ENCODE peak calls at places on chromosomes 6 and 20, in four cellular contexts. F is NCI-H1092 treated with DMSO at 0.1 percent for 48 hours, Y is ovary, V is non-pigmented ciliary epithelial cell. O is an unnamed sample.

GRCh38 chr6:24752503-24752902 is 22.2 kb upstream of the GMNN start:
- DNase-seq in F (no peak), Y (no peak), V (no peak), O (no peak)

GRCh38 chr20:58712116-58712822 is 19.7 kb downstream of the NPEPL1 start:
- DNase-seq in F (no peak), Y (no peak), V (no peak), O (no peak)

GRCh38 chr6:90811596-90812226 is 224.8 kb upstream of the MAP3K7 start:
- DNase-seq in F (peak), Y (no peak), V (no peak), O (no peak)

GRCh38 chr6:7203939-7204338 is 96.2 kb downstream of the RREB1 start:
- DNase-seq in F (no peak), Y (no peak), V (no peak), O (no peak)

GRCh38 chr6:125507987-125508655 is 206.4 kb upstream of the HDDC2 start:
- DNase-seq in F (peak), Y (no peak), V (no peak), O (peak)

GRCh38 chr6:108714012-108714773 is 134.0 kb upstream of the ARMC2 start:
- DNase-seq in F (no peak), Y (no peak), V (no peak), O (peak)

GRCh38 chr20:44398303-44398702 is 42.8 kb downstream of the HNF4A start:
- DNase-seq in F (no peak), Y (no peak), V (no peak), O (no peak)

GRCh38 chr20:46260480-46260879 is 47.8 kb downstream of the CDH22 start:
- DNase-seq in F (no peak), Y (no peak), V (no peak), O (no peak)

GRCh38 chr20:51118985-51119527 is 96.1 kb upstream of the KCNG1 start:
- DNase-seq in F (no peak), Y (no peak), V (no peak), O (no peak)

GRCh38 chr20:34980543-34981213 is 25.0 kb downstream of the MYH7B start:
- DNase-seq in F (no peak), Y (no peak), V (no peak), O (no peak)

GRCh38 chr20:56443654-56444540 is 24.5 kb upstream of the RTF2 start:
- DNase-seq in F (no peak), Y (peak), V (no peak), O (no peak)

GRCh38 chr6:145508107-145508506 is 227.2 kb downstream of the EPM2A start:
- DNase-seq in F (no peak), Y (no peak), V (no peak), O (no peak)

GRCh38 chr20:32752458-32753250 is 9.4 kb upstream of the COMMD7 start:
- DNase-seq in F (no peak), Y (no peak), V (no peak), O (peak)

GRCh38 chr6:20686142-20686541 is 151.9 kb downstream of the CDKAL1 start:
- DNase-seq in F (no peak), Y (no peak), V (no peak), O (no peak)

GRCh38 chr6:149913542-149914240 is 9.2 kb downstream of the RAET1G start:
- DNase-seq in F (no peak), Y (no peak), V (no peak), O (no peak)

GRCh38 chr20:57802877-57803717 is 93.3 kb upstream of the PMEPA1 start:
- DNase-seq in F (no peak), Y (no peak), V (no peak), O (no peak)

GRCh38 chr6:36968266-36968977 is 13.9 kb downstream of the PI16 start:
- DNase-seq in F (no peak), Y (no peak), V (no peak), O (no peak)

GRCh38 chr20:62307226-62308101 is 4.7 kb downstream of the ADRM1 start:
- DNase-seq in F (no peak), Y (no peak), V (no peak), O (no peak)

GRCh38 chr6:18312368-18312767 is 48.0 kb upstream of the DEK start:
- DNase-seq in F (no peak), Y (no peak), V (no peak), O (no peak)

GRCh38 chr6:5367510-5367909 is 106.2 kb downstream of the FARS2 start:
- DNase-seq in F (no peak), Y (no peak), V (no peak), O (no peak)

GRCh38 chr6:128368213-128369000 is 152.0 kb downstream of the PTPRK start:
- DNase-seq in F (no peak), Y (no peak), V (no peak), O (no peak)

GRCh38 chr20:18727032-18727508 is 86.5 kb upstream of the SCP2D1 start:
- DNase-seq in F (peak), Y (no peak), V (no peak), O (no peak)

GRCh38 chr6:125547320-125547843 is 202.1 kb upstream of the HEY2 start:
- DNase-seq in F (no peak), Y (no peak), V (no peak), O (no peak)

GRCh38 chr6:52307900-52308372 is 23.4 kb upstream of the MCM3 start:
- DNase-seq in F (no peak), Y (no peak), V (no peak), O (no peak)

GRCh38 chr20:58892932-58893224 is 40.4 kb downstream of the GNAS start:
- DNase-seq in F (peak), Y (no peak), V (no peak), O (no peak)

GRCh38 chr20:44211177-44212039 is 837 bp upstream of the OSER1 start:
- DNase-seq in F (peak), Y (no peak), V (no peak), O (no peak)

GRCh38 chr6:142850653-142851434 is 94.1 kb downstream of the HIVEP2 start:
- DNase-seq in F (no peak), Y (no peak), V (no peak), O (peak)

GRCh38 chr6:144597511-144597910 is 312.4 kb downstream of the UTRN start:
- DNase-seq in F (no peak), Y (no peak), V (no peak), O (no peak)

GRCh38 chr6:16576391-16577368 is 184.6 kb downstream of the ATXN1 start:
- DNase-seq in F (no peak), Y (no peak), V (no peak), O (peak)

GRCh38 chr6:155260686-155261085 is 3.1 kb upstream of the CLDN20 start:
- DNase-seq in F (no peak), Y (no peak), V (no peak), O (no peak)

GRCh38 chr6:123415844-123416468 is 220.8 kb downstream of the TRDN start:
- DNase-seq in F (peak), Y (no peak), V (peak), O (no peak)

GRCh38 chr20:19361801-19362200 is 149.4 kb downstream of the SLC24A3 start:
- DNase-seq in F (no peak), Y (no peak), V (no peak), O (no peak)

GRCh38 chr20:53040678-53041674 is 68.8 kb downstream of the TSHZ2 start:
- DNase-seq in F (peak), Y (peak), V (no peak), O (no peak)

GRCh38 chr20:48131581-48131980 is 346.3 kb upstream of the SULF2 start:
- DNase-seq in F (no peak), Y (peak), V (no peak), O (no peak)